ENCODE peak calls at places on chromosome 14, in eight cellular contexts. One of them, this sample, is unnamed. For H3K36me3, the result is how much of the 10 kb centered on the place peaks cover.

GRCh38 chr14:72947366-72948160 is 21.3 kb downstream of the DCAF4 start:
- DNase-seq in PC-3: no peak
- DNase-seq in tibial nerve: no peak
- DNase-seq in transverse colon: no peak
- DNase-seq in endodermal cell: no peak
- DNase-seq in fibroblast of lung: peak
- DNase-seq in psoas muscle: no peak
- DNase-seq in testis: no peak
- DNase-seq in this sample: no peak

GRCh38 chr14:23600322-23600707 is 21.7 kb upstream of the JPH4 start:
- DNase-seq in transverse colon: no peak
- DNase-seq in PC-3: no peak
- DNase-seq in endodermal cell: no peak
- DNase-seq in testis: no peak
- DNase-seq in psoas muscle: no peak
- DNase-seq in fibroblast of lung: no peak
- DNase-seq in tibial nerve: no peak
- DNase-seq in this sample: no peak

GRCh38 chr14:35380794-35381193 is 23.8 kb downstream of the NFKBIA start:
- DNase-seq in PC-3: peak
- DNase-seq in endodermal cell: no peak
- DNase-seq in transverse colon: peak
- DNase-seq in tibial nerve: no peak
- DNase-seq in psoas muscle: no peak
- DNase-seq in testis: no peak
- DNase-seq in fibroblast of lung: no peak
- DNase-seq in this sample: no peak

GRCh38 chr14:22614240-22614799 is 16.2 kb downstream of the ABHD4 start:
- DNase-seq in tibial nerve: no peak
- DNase-seq in PC-3: peak
- DNase-seq in endodermal cell: peak
- DNase-seq in psoas muscle: peak
- DNase-seq in transverse colon: no peak
- DNase-seq in testis: no peak
- DNase-seq in fibroblast of lung: peak
- DNase-seq in this sample: no peak

GRCh38 chr14:56581041-56581727 is 1.6 kb downstream of the TMEM260 start:
- DNase-seq in PC-3: no peak
- DNase-seq in endodermal cell: no peak
- DNase-seq in testis: no peak
- DNase-seq in transverse colon: no peak
- DNase-seq in tibial nerve: no peak
- DNase-seq in fibroblast of lung: no peak
- DNase-seq in psoas muscle: no peak
- DNase-seq in this sample: no peak

GRCh38 chr14:63544641-63545234 is 1.6 kb upstream of the PPP2R5E start:
- DNase-seq in transverse colon: no peak
- DNase-seq in testis: no peak
- DNase-seq in psoas muscle: no peak
- DNase-seq in endodermal cell: no peak
- DNase-seq in PC-3: peak
- DNase-seq in fibroblast of lung: peak
- DNase-seq in tibial nerve: no peak
- DNase-seq in this sample: no peak

GRCh38 chr14:59422069-59422881 is 42.9 kb downstream of the GPR135 start:
- DNase-seq in PC-3: peak
- DNase-seq in transverse colon: no peak
- DNase-seq in fibroblast of lung: no peak
- DNase-seq in endodermal cell: no peak
- DNase-seq in tibial nerve: no peak
- DNase-seq in testis: no peak
- DNase-seq in psoas muscle: no peak
- DNase-seq in this sample: no peak

GRCh38 chr14:106843951-106844483 is 1317.6 kb downstream of the TMEM121 start:
- DNase-seq in PC-3: peak
- DNase-seq in endodermal cell: no peak
- DNase-seq in transverse colon: peak
- DNase-seq in tibial nerve: no peak
- DNase-seq in testis: peak
- DNase-seq in fibroblast of lung: no peak
- DNase-seq in psoas muscle: no peak
- DNase-seq in this sample: peak

GRCh38 chr14:101731187-101732080 is 30.1 kb upstream of the PPP2R5C start:
- DNase-seq in testis: no peak
- DNase-seq in transverse colon: peak
- DNase-seq in psoas muscle: peak
- DNase-seq in tibial nerve: no peak
- DNase-seq in fibroblast of lung: peak
- DNase-seq in endodermal cell: peak
- DNase-seq in PC-3: peak
- DNase-seq in this sample: peak

GRCh38 chr14:98008381-98009113 is 1211.4 kb downstream of the VRK1 start:
- DNase-seq in transverse colon: no peak
- DNase-seq in endodermal cell: no peak
- DNase-seq in tibial nerve: no peak
- DNase-seq in testis: no peak
- DNase-seq in psoas muscle: no peak
- DNase-seq in PC-3: peak
- DNase-seq in fibroblast of lung: no peak
- DNase-seq in this sample: no peak

GRCh38 chr14:103028161-103028767 is 29.1 kb downstream of the CDC42BPB start:
- DNase-seq in transverse colon: peak
- DNase-seq in tibial nerve: no peak
- DNase-seq in endodermal cell: no peak
- DNase-seq in psoas muscle: no peak
- DNase-seq in testis: no peak
- DNase-seq in fibroblast of lung: no peak
- DNase-seq in PC-3: no peak
- DNase-seq in this sample: no peak

GRCh38 chr14:54173782-54174181 is 217.2 kb upstream of the BMP4 start:
- DNase-seq in PC-3: peak
- DNase-seq in testis: no peak
- DNase-seq in tibial nerve: no peak
- DNase-seq in transverse colon: no peak
- DNase-seq in psoas muscle: no peak
- DNase-seq in endodermal cell: no peak
- DNase-seq in fibroblast of lung: peak
- DNase-seq in this sample: no peak

GRCh38 chr14:91299483-91300115 is 55.1 kb upstream of the GPR68 start:
- DNase-seq in tibial nerve: no peak
- DNase-seq in endodermal cell: no peak
- DNase-seq in transverse colon: no peak
- DNase-seq in PC-3: peak
- DNase-seq in testis: no peak
- DNase-seq in psoas muscle: no peak
- DNase-seq in fibroblast of lung: peak
- DNase-seq in this sample: no peak
- H3K36me3 ChIP-seq in tibial nerve: under half
- H3K36me3 ChIP-seq in endodermal cell: under half
- H3K36me3 ChIP-seq in transverse colon: under half
- H3K36me3 ChIP-seq in PC-3: under half
- H3K36me3 ChIP-seq in testis: under half
- H3K36me3 ChIP-seq in psoas muscle: under half
- H3K36me3 ChIP-seq in fibroblast of lung: under half
- H3K36me3 ChIP-seq in this sample: half or more

DNA sequence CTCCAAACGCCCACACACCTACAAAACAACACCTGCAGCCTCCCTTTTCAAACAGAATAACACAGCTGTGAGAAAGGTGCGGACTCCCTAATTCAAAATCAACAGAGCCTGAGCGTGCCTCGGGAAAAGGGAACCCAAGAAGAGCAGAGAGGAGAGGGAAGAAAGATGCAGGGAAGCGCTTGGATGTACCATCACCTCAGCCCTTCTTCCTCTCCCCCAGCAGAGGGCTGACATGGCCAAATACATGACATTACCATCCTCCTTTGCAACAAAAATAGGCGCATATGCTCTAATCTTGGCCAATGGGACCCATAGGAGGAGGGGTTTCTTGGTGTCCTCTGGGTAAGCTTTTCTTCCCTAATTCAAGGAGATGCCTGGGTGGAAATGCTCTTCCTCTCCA is 78.0 kb downstream of the CPSF2 start:
- DNase-seq in fibroblast of lung: no peak
- DNase-seq in testis: no peak
- DNase-seq in psoas muscle: no peak
- DNase-seq in tibial nerve: no peak
- DNase-seq in endodermal cell: no peak
- DNase-seq in PC-3: no peak
- DNase-seq in transverse colon: no peak
- DNase-seq in this sample: no peak
- TF ChIP-seq CTCF in fibroblast of lung: no peak
- TF ChIP-seq CTCF in testis: no peak
- TF ChIP-seq CTCF in psoas muscle: no peak
- TF ChIP-seq CTCF in tibial nerve: no peak
- TF ChIP-seq CTCF in endodermal cell: peak
- TF ChIP-seq CTCF in PC-3: no peak
- TF ChIP-seq CTCF in transverse colon: no peak
- TF ChIP-seq CTCF in this sample: peak

GRCh38 chr14:67999693-68000384 is 180.3 kb downstream of the RAD51B start:
- DNase-seq in transverse colon: no peak
- DNase-seq in tibial nerve: no peak
- DNase-seq in endodermal cell: no peak
- DNase-seq in fibroblast of lung: peak
- DNase-seq in psoas muscle: no peak
- DNase-seq in PC-3: peak
- DNase-seq in testis: no peak
- DNase-seq in this sample: no peak
- H3K27ac ChIP-seq in transverse colon: peak
- H3K27ac ChIP-seq in tibial nerve: peak
- H3K27ac ChIP-seq in endodermal cell: no peak
- H3K27ac ChIP-seq in fibroblast of lung: peak
- H3K27ac ChIP-seq in psoas muscle: peak
- H3K27ac ChIP-seq in PC-3: peak
- H3K27ac ChIP-seq in testis: no peak
- H3K27ac ChIP-seq in this sample: no peak

DNA sequence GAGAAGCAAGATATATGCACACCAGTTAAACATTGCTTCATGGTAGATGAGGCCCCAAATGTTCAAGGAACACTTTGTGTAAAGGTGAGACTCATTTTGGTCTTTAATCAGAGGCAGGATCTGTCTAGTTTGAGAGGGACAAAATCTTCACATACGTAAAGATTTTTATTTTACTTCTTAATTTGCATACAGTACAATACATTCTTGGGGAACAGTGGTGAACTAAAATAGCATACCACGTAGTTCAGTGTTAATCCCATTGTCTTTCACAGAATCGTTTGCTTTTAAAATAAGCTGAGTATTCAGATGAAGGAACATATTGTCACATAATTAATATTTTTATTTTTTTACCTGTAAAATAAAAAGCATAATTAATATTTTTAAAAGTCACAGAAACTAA is 43.3 kb downstream of the GPATCH2L start:
- DNase-seq in PC-3: no peak
- DNase-seq in testis: no peak
- DNase-seq in tibial nerve: no peak
- DNase-seq in endodermal cell: no peak
- DNase-seq in transverse colon: no peak
- DNase-seq in psoas muscle: no peak
- DNase-seq in fibroblast of lung: no peak
- DNase-seq in this sample: no peak
- H3K36me3 ChIP-seq in PC-3: half or more
- H3K36me3 ChIP-seq in testis: under half
- H3K36me3 ChIP-seq in tibial nerve: under half
- H3K36me3 ChIP-seq in endodermal cell: half or more
- H3K36me3 ChIP-seq in transverse colon: half or more
- H3K36me3 ChIP-seq in psoas muscle: half or more
- H3K36me3 ChIP-seq in fibroblast of lung: under half
- H3K36me3 ChIP-seq in this sample: half or more

GRCh38 chr14:61126083-61126962 is 145.3 kb downstream of the SLC38A6 start:
- DNase-seq in PC-3: no peak
- DNase-seq in endodermal cell: no peak
- DNase-seq in psoas muscle: peak
- DNase-seq in tibial nerve: no peak
- DNase-seq in testis: no peak
- DNase-seq in fibroblast of lung: peak
- DNase-seq in transverse colon: no peak
- DNase-seq in this sample: no peak
- TF ChIP-seq CTCF in PC-3: no peak
- TF ChIP-seq CTCF in endodermal cell: no peak
- TF ChIP-seq CTCF in psoas muscle: no peak
- TF ChIP-seq CTCF in tibial nerve: no peak
- TF ChIP-seq CTCF in testis: no peak
- TF ChIP-seq CTCF in fibroblast of lung: no peak
- TF ChIP-seq CTCF in transverse colon: no peak
- TF ChIP-seq CTCF in this sample: no peak

DNA sequence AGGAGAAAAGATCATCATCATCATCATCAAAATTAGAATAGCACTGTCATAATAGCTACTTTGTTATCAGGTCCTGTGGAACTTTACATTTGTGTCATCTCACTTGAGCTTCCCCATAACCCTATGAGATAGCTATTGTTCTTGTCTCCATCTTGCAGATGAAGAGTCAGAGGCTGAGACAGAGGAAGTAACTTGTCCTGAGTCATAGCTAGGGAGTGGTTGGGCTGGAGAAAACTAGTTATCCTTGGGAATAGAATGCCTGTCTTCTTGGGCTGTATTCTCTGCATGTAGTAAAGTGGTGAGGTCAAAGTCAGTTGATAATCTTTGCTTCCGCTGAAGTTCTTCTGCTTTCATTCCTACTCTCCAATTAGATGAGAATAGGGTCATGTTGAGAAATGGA is 117.0 kb downstream of the SMOC1 start:
- DNase-seq in psoas muscle: no peak
- DNase-seq in transverse colon: no peak
- DNase-seq in testis: no peak
- DNase-seq in endodermal cell: no peak
- DNase-seq in PC-3: peak
- DNase-seq in tibial nerve: no peak
- DNase-seq in fibroblast of lung: peak
- DNase-seq in this sample: no peak
- H3K27ac ChIP-seq in psoas muscle: no peak
- H3K27ac ChIP-seq in transverse colon: no peak
- H3K27ac ChIP-seq in testis: no peak
- H3K27ac ChIP-seq in endodermal cell: no peak
- H3K27ac ChIP-seq in PC-3: peak
- H3K27ac ChIP-seq in tibial nerve: no peak
- H3K27ac ChIP-seq in fibroblast of lung: no peak
- H3K27ac ChIP-seq in this sample: no peak

This sample was measured in WERI-Rb-1.